ENCODE peak calls at places on chromosome 5, in ten cellular contexts. S, K, D, U, Q, X, E, L, O and Y are unnamed samples.

GRCh38 chr5:120609570-120609969 is 145.5 kb downstream of the PRR16 start:
- DNase-seq in K (peak), S (no peak), X (no peak), U (no peak), O (no peak), L (no peak), Q (no peak), E (no peak), D (no peak), Y (no peak)

GRCh38 chr5:145619806-145620205 is 215.3 kb downstream of the PRELID2 start:
- DNase-seq in S (no peak), U (no peak), X (no peak), O (peak), L (no peak), K (peak), Q (no peak), E (no peak), D (no peak), Y (no peak)

GRCh38 chr5:151523335-151523734 is 67.8 kb downstream of the FAT2 start:
- DNase-seq in D (peak), U (no peak), O (peak), K (peak), Q (no peak), X (peak), E (no peak), L (peak), S (peak), Y (no peak)

GRCh38 chr5:45038366-45038987 is 229.7 kb downstream of the MRPS30 start:
- DNase-seq in K (peak), E (peak), S (peak), D (peak), Q (no peak), L (peak), U (no peak), X (no peak), O (peak), Y (no peak)

GRCh38 chr5:132298305-132298704 is 4.1 kb downstream of the SLC22A4 start:
- DNase-seq in E (no peak), D (no peak), X (no peak), L (no peak), U (no peak), K (peak), Q (no peak), S (no peak), O (no peak), Y (no peak)

GRCh38 chr5:10145922-10146321 is 103.8 kb downstream of the ATPSCKMT start:
- DNase-seq in E (no peak), S (peak), K (peak), L (peak), X (peak), D (peak), U (no peak), O (peak), Q (no peak), Y (no peak)

GRCh38 chr5:116395708-116396203 is 178.9 kb downstream of the SEMA6A start:
- DNase-seq in X (no peak), E (no peak), D (no peak), L (no peak), U (no peak), O (no peak), Q (no peak), S (no peak), K (no peak), Y (no peak)

GRCh38 chr5:33166522-33166921 is 274.2 kb upstream of the TARS1 start:
- DNase-seq in L (no peak), D (no peak), Q (no peak), S (no peak), U (no peak), X (no peak), K (no peak), O (no peak), E (no peak), Y (no peak)

GRCh38 chr5:159510282-159510681 is 180.0 kb upstream of the IL12B start:
- DNase-seq in L (no peak), X (peak), D (no peak), K (peak), S (peak), U (no peak), E (no peak), Q (no peak), O (peak), Y (peak)

GRCh38 chr5:95591490-95591901 is 28.4 kb upstream of the GPR150 start:
- DNase-seq in L (no peak), Q (no peak), X (peak), S (peak), U (no peak), O (peak), E (no peak), D (no peak), K (peak), Y (no peak)

GRCh38 chr5:100430268-100430900 is 104.8 kb upstream of the FAM174A start:
- DNase-seq in E (peak), K (peak), Q (peak), L (peak), X (peak), S (peak), D (peak), O (peak), U (no peak), Y (no peak)

GRCh38 chr5:168301593-168302388 is 10.3 kb downstream of the WWC1 start:
- DNase-seq in X (no peak), U (no peak), O (no peak), S (no peak), D (peak), L (no peak), Q (no peak), K (no peak), E (no peak), Y (peak)

GRCh38 chr5:129698661-129699060 is 49.2 kb upstream of the MINAR2 start:
- DNase-seq in X (no peak), S (no peak), O (no peak), D (no peak), E (no peak), K (no peak), Q (no peak), L (no peak), U (no peak), Y (no peak)

GRCh38 chr5:52727001-52727400 is 60.7 kb upstream of the ITGA1 start:
- DNase-seq in E (no peak), U (no peak), L (no peak), O (no peak), D (no peak), Q (no peak), S (no peak), K (no peak), X (no peak), Y (no peak)

GRCh38 chr5:157735991-157736390 is 4.8 kb downstream of the THG1L start:
- DNase-seq in S (no peak), D (no peak), O (no peak), U (no peak), L (no peak), E (no peak), Q (no peak), K (no peak), X (no peak), Y (no peak)

GRCh38 chr5:142059304-142059940 is 46.6 kb upstream of the GNPDA1 start:
- DNase-seq in L (no peak), Q (no peak), E (no peak), U (no peak), S (peak), D (no peak), K (no peak), O (peak), X (peak), Y (no peak)

GRCh38 chr5:35557742-35558141 is 59.9 kb upstream of the SPEF2 start:
- DNase-seq in K (no peak), O (no peak), E (no peak), U (no peak), D (no peak), X (no peak), L (no peak), Q (no peak), S (no peak), Y (no peak)

GRCh38 chr5:71830626-71831539 is 111.8 kb downstream of the CARTPT start:
- DNase-seq in Q (no peak), D (peak), E (peak), L (no peak), U (no peak), O (peak), S (peak), K (peak), X (peak), Y (peak)

GRCh38 chr5:67774153-67774552 is 441.4 kb upstream of the PIK3R1 start:
- DNase-seq in U (no peak), K (no peak), E (no peak), L (no peak), O (no peak), D (no peak), X (no peak), Q (no peak), S (no peak), Y (no peak)

GRCh38 chr5:96747718-96748117 is 60.0 kb downstream of the ERAP1 start:
- DNase-seq in Q (no peak), D (no peak), E (no peak), U (no peak), K (no peak), L (no peak), O (no peak), S (no peak), X (no peak), Y (no peak)

GRCh38 chr5:10400834-10401233 is 40.8 kb upstream of the ROPN1L start:
- DNase-seq in O (no peak), D (no peak), X (no peak), S (peak), K (peak), L (no peak), U (no peak), E (no peak), Q (no peak), Y (no peak)

GRCh38 chr5:77356740-77357139 is 135.4 kb downstream of the WDR41 start:
- DNase-seq in L (no peak), U (no peak), K (peak), S (peak), X (peak), O (no peak), Q (no peak), D (peak), E (no peak), Y (no peak)

GRCh38 chr5:175709276-175709781 is 51.5 kb downstream of the HRH2 start:
- DNase-seq in S (no peak), K (no peak), O (no peak), E (no peak), X (no peak), Q (no peak), D (no peak), U (no peak), L (no peak), Y (peak)

GRCh38 chr5:40413747-40414146 is 266.0 kb upstream of the PTGER4 start:
- DNase-seq in L (no peak), U (no peak), D (no peak), O (no peak), K (peak), E (no peak), Q (no peak), S (no peak), X (peak), Y (no peak)

GRCh38 chr5:136374003-136374402 is 8.7 kb upstream of the TRPC7 start:
- DNase-seq in X (peak), O (no peak), L (peak), S (peak), U (no peak), Q (no peak), K (peak), E (no peak), D (peak), Y (no peak)

GRCh38 chr5:171606414-171607024 is 179.1 kb upstream of the SMIM23 start:
- DNase-seq in E (no peak), O (no peak), Q (no peak), D (no peak), S (no peak), X (no peak), U (no peak), K (peak), L (no peak), Y (no peak)

GRCh38 chr5:128782446-128782845 is 182.8 kb upstream of the SLC27A6 start:
- DNase-seq in U (no peak), X (peak), K (peak), O (peak), D (peak), S (peak), E (no peak), L (no peak), Q (no peak), Y (peak)

GRCh38 chr5:76403963-76404693 is 1.0 kb downstream of the IQGAP2 start:
- DNase-seq in L (peak), E (no peak), D (no peak), U (peak), O (no peak), K (no peak), X (no peak), S (no peak), Q (peak), Y (peak)